ENCODE peak calls at places on chromosomes 6 and 20, in nine cellular contexts. T is activated naive CD8-positive, alpha-beta T cell treated with anti-CD3 and anti-CD28 coated beads, Interleukin-2, amount 50 U/mL, for 24 hours; J is cardiac muscle cell; V is lower lobe of right lung; Z is adrenal gland; R is EL; C is nucleus accumbens; Y is activated effector memory CD4-positive, alpha-beta T cell treated with Interleukin-2 at 50 U/mL for 16 hours; I is activated CD8-positive, alpha-beta memory T cell treated with anti-CD3 and anti-CD28 coated beads, Interleukin-2, amount 10 ng/mL, durations not matched to agents 7 days and 5 days. X is an unnamed sample.

GRCh38 chr6:137717074-137718073 is 149.7 kb upstream of the TNFAIP3 start:
- DNase-seq in T (peak), J (no peak), V (no peak), Z (no peak), R (no peak), C (no peak), Y (peak), I (peak), X (no peak)

GRCh38 chr6:167469655-167470054 is 144.8 kb downstream of the TTLL2 start:
- DNase-seq in T (no peak), J (no peak), V (no peak), Z (no peak), R (no peak), C (no peak), Y (no peak), I (no peak), X (no peak)

GRCh38 chr6:33885121-33886057 is 81.6 kb upstream of the MLN start:
- DNase-seq in T (no peak), J (no peak), V (no peak), Z (no peak), R (peak), C (no peak), Y (no peak), I (no peak), X (peak)

GRCh38 chr6:68468244-68468884 is 166.7 kb upstream of the ADGRB3 start:
- DNase-seq in T (no peak), J (no peak), V (no peak), Z (no peak), R (no peak), C (no peak), Y (no peak), I (no peak), X (no peak)

GRCh38 chr6:13355969-13356368 is 27.6 kb upstream of the TBC1D7 start:
- DNase-seq in T (no peak), J (no peak), V (no peak), Z (no peak), R (no peak), C (no peak), Y (no peak), I (peak), X (no peak)

GRCh38 chr20:14710941-14711340 is 373.5 kb upstream of the FLRT3 start:
- DNase-seq in T (no peak), J (no peak), V (no peak), Z (no peak), R (no peak), C (no peak), Y (no peak), I (no peak), X (no peak)

GRCh38 chr6:150238294-150238693 is 95.5 kb downstream of the PPP1R14C start:
- DNase-seq in T (no peak), J (no peak), V (peak), Z (no peak), R (peak), C (peak), Y (no peak), I (no peak), X (no peak)

GRCh38 chr6:20559924-20560551 is 25.8 kb downstream of the CDKAL1 start:
- DNase-seq in T (no peak), J (no peak), V (no peak), Z (no peak), R (no peak), C (no peak), Y (no peak), I (no peak), X (no peak)

GRCh38 chr6:75748743-75749538 is at the start of gene MYO6:
- DNase-seq in T (peak), J (peak), V (peak), Z (peak), R (peak), C (peak), Y (peak), I (peak), X (peak)

GRCh38 chr6:35096129-35096852 is 44.8 kb downstream of the TCP11 start:
- DNase-seq in T (no peak), J (no peak), V (no peak), Z (no peak), R (peak), C (no peak), Y (no peak), I (no peak), X (peak)

GRCh38 chr6:157755752-157756411 is 67.2 kb upstream of the SNX9 start:
- DNase-seq in T (peak), J (no peak), V (no peak), Z (no peak), R (no peak), C (no peak), Y (no peak), I (peak), X (no peak)

GRCh38 chr20:9068896-9069663 is at the start of gene PLCB4:
- DNase-seq in T (no peak), J (peak), V (peak), Z (peak), R (peak), C (no peak), Y (no peak), I (no peak), X (peak)

GRCh38 chr20:31815408-31816188 is 3.6 kb upstream of the MYLK2 start:
- DNase-seq in T (no peak), J (peak), V (no peak), Z (no peak), R (no peak), C (no peak), Y (no peak), I (no peak), X (peak)

GRCh38 chr6:48641544-48641943 is 530.5 kb upstream of the PTCHD4 start:
- DNase-seq in T (no peak), J (no peak), V (no peak), Z (no peak), R (peak), C (no peak), Y (no peak), I (no peak), X (no peak)

GRCh38 chr20:20161611-20162010 is 109.3 kb downstream of the CFAP61 start:
- DNase-seq in T (no peak), J (no peak), V (no peak), Z (no peak), R (no peak), C (no peak), Y (no peak), I (no peak), X (no peak)

GRCh38 chr6:113882341-113882740 is 25.2 kb downstream of the MARCKS start:
- DNase-seq in T (no peak), J (no peak), V (no peak), Z (no peak), R (no peak), C (no peak), Y (no peak), I (no peak), X (no peak)

GRCh38 chr6:49384913-49385312 is 78.1 kb downstream of the MMUT start:
- DNase-seq in T (no peak), J (no peak), V (no peak), Z (no peak), R (no peak), C (no peak), Y (no peak), I (no peak), X (no peak)

GRCh38 chr20:2695206-2695983 is 2.8 kb downstream of the EBF4 start:
- DNase-seq in T (no peak), J (no peak), V (no peak), Z (no peak), R (no peak), C (no peak), Y (no peak), I (no peak), X (no peak)

GRCh38 chr20:5265339-5265985 is 51.3 kb downstream of the PROKR2 start:
- DNase-seq in T (no peak), J (no peak), V (no peak), Z (no peak), R (no peak), C (no peak), Y (no peak), I (no peak), X (no peak)

GRCh38 chr6:68139130-68139529 is 496.0 kb upstream of the ADGRB3 start:
- DNase-seq in T (no peak), J (no peak), V (no peak), Z (no peak), R (no peak), C (no peak), Y (no peak), I (no peak), X (no peak)

GRCh38 chr6:36216559-36216958 is 20.0 kb downstream of the BRPF3 start:
- DNase-seq in T (no peak), J (no peak), V (no peak), Z (no peak), R (peak), C (no peak), Y (no peak), I (no peak), X (no peak)

GRCh38 chr20:62323146-62323979 is 20.6 kb downstream of the ADRM1 start:
- DNase-seq in T (no peak), J (no peak), V (no peak), Z (no peak), R (no peak), C (no peak), Y (no peak), I (no peak), X (no peak)

GRCh38 chr6:78243519-78243918 is 590.7 kb downstream of the MEI4 start:
- DNase-seq in T (no peak), J (no peak), V (no peak), Z (no peak), R (peak), C (no peak), Y (no peak), I (no peak), X (peak)

GRCh38 chr20:10793741-10794140 is 119.9 kb upstream of the JAG1 start:
- DNase-seq in T (no peak), J (no peak), V (no peak), Z (no peak), R (no peak), C (no peak), Y (no peak), I (no peak), X (no peak)

GRCh38 chr6:133341607-133342158 is 100.5 kb downstream of the EYA4 start:
- DNase-seq in T (no peak), J (peak), V (no peak), Z (no peak), R (peak), C (no peak), Y (no peak), I (no peak), X (peak)

GRCh38 chr20:2261105-2261504 is 34.7 kb upstream of the TGM3 start:
- DNase-seq in T (no peak), J (no peak), V (no peak), Z (no peak), R (no peak), C (no peak), Y (no peak), I (no peak), X (no peak)

GRCh38 chr6:3162067-3162497 is 4.7 kb upstream of the TUBB2A start:
- DNase-seq in T (no peak), J (no peak), V (no peak), Z (no peak), R (no peak), C (no peak), Y (no peak), I (no peak), X (peak)

GRCh38 chr6:158068893-158069799 is 87.5 kb downstream of the SYNJ2 start:
- DNase-seq in T (no peak), J (no peak), V (peak), Z (no peak), R (peak), C (no peak), Y (no peak), I (no peak), X (peak)

GRCh38 chr6:10403385-10404106 is 11.3 kb downstream of the TFAP2A start:
- DNase-seq in T (no peak), J (no peak), V (no peak), Z (no peak), R (peak), C (no peak), Y (no peak), I (no peak), X (peak)

GRCh38 chr6:159044899-159045727 is at the start of gene TAGAP:
- DNase-seq in T (peak), J (no peak), V (peak), Z (peak), R (peak), C (no peak), Y (peak), I (peak), X (peak)

GRCh38 chr20:34983995-34984735 is 28.5 kb downstream of the MYH7B start:
- DNase-seq in T (no peak), J (no peak), V (no peak), Z (no peak), R (no peak), C (no peak), Y (no peak), I (no peak), X (no peak)

GRCh38 chr20:2585811-2586210 is 49.4 kb downstream of the TMC2 start:
- DNase-seq in T (no peak), J (no peak), V (no peak), Z (no peak), R (peak), C (no peak), Y (no peak), I (peak), X (no peak)

GRCh38 chr6:72864236-72864635 is 242.4 kb downstream of the KCNQ5 start:
- DNase-seq in T (no peak), J (no peak), V (no peak), Z (no peak), R (no peak), C (no peak), Y (no peak), I (no peak), X (no peak)

GRCh38 chr6:153131037-153131981 is at the start of gene RGS17:
- DNase-seq in T (peak), J (peak), V (peak), Z (peak), R (peak), C (no peak), Y (no peak), I (no peak), X (peak)

GRCh38 chr6:11322252-11322885 is 89.9 kb upstream of the NEDD9 start:
- DNase-seq in T (no peak), J (no peak), V (no peak), Z (no peak), R (peak), C (no peak), Y (no peak), I (no peak), X (no peak)

GRCh38 chr20:37970856-37971245 is 62.4 kb downstream of the TTI1 start:
- DNase-seq in T (no peak), J (no peak), V (no peak), Z (no peak), R (no peak), C (no peak), Y (no peak), I (no peak), X (no peak)

X was measured in hepatocyte.